ENCODE peak calls at places on chromosomes 5 and 9, in nine cellular contexts. W is amniotic epithelial cell; U is stimulated activated CD4-positive, alpha-beta T cell treated with anti-CD3 and anti-CD28 coated beads, Interleukin-15, amount 100 ng/mL, for 1 hour; B is GM13977; R is GM06990; L is activated T-cell treated with anti-CD3 and anti-CD28 coated beads for 4 hours; C is lower lobe of right lung; P is RWPE1; M is T47D. Y is an unnamed sample.
A peak's percentile ranks its signal among the peaks of the same experiment; 100 is the strongest.

GRCh38 chr5:59856324-59856723 is 37.2 kb downstream of the PDE4D start:
- DNase-seq in W (no peak), U (no peak), B (no peak), R (no peak), L (no peak), C (no peak), P (no peak), M (no peak), Y (no peak)

GRCh38 chr5:35926389-35927051 is 11.9 kb downstream of the CAPSL start:
- DNase-seq in W (peak; percentile 29), U (peak; percentile 11), B (peak; percentile 46), R (no peak), L (peak; percentile 66), C (no peak), P (peak; percentile 60), M (peak; percentile 78), Y (peak; percentile 63)

GRCh38 chr9:115118471-115119156 is 657 bp upstream of the TNC start:
- DNase-seq in W (peak; percentile 84), U (no peak), B (no peak), R (no peak), L (no peak), C (peak; percentile 60), P (peak; percentile 95), M (peak; percentile 65), Y (peak; percentile 72)

GRCh38 chr9:97571664-97572063 is 61.5 kb downstream of the TSTD2 start:
- DNase-seq in W (peak; percentile 82), U (no peak), B (no peak), R (no peak), L (no peak), C (no peak), P (no peak), M (peak; percentile 5), Y (no peak)

GRCh38 chr9:23153058-23153457 is 673.0 kb downstream of the ELAVL2 start:
- DNase-seq in W (no peak), U (no peak), B (no peak), R (no peak), L (no peak), C (no peak), P (no peak), M (no peak), Y (no peak)

GRCh38 chr5:125199373-125199772 is 452.9 kb upstream of the ZNF608 start:
- DNase-seq in W (no peak), U (no peak), B (no peak), R (no peak), L (no peak), C (no peak), P (no peak), M (no peak), Y (no peak)

GRCh38 chr9:35910613-35911488 is 1.6 kb downstream of the SPAAR start:
- DNase-seq in W (peak; percentile 76), U (peak; percentile 12), B (peak; percentile 58), R (no peak), L (peak; percentile 26), C (peak; percentile 55), P (peak; percentile 77), M (peak; percentile 73), Y (peak; percentile 84)

GRCh38 chr9:123358181-123358894 is 2.3 kb downstream of the CRB2 start:
- DNase-seq in W (no peak), U (no peak), B (no peak), R (no peak), L (no peak), C (no peak), P (no peak), M (no peak), Y (no peak)

GRCh38 chr5:142748568-142749249 is 21.5 kb upstream of the ARHGAP26 start:
- DNase-seq in W (no peak), U (no peak), B (no peak), R (no peak), L (peak; percentile 21), C (peak; percentile 62), P (peak; percentile 51), M (peak; percentile 54), Y (no peak)

GRCh38 chr5:135705230-135705631 is 126.4 kb upstream of the CXCL14 start:
- DNase-seq in W (peak; percentile 33), U (no peak), B (no peak), R (no peak), L (no peak), C (no peak), P (peak; percentile 81), M (no peak), Y (no peak)

GRCh38 chr5:2985718-2986117 is 234.2 kb upstream of the IRX2 start:
- DNase-seq in W (no peak), U (no peak), B (no peak), R (no peak), L (no peak), C (no peak), P (no peak), M (no peak), Y (no peak)

GRCh38 chr5:59069438-59070079 is 486.7 kb downstream of the RAB3C start:
- DNase-seq in W (peak; percentile 99), U (no peak), B (no peak), R (no peak), L (no peak), C (no peak), P (peak; percentile 71), M (no peak), Y (peak; percentile 96)

GRCh38 chr5:65481171-65481575 is 547 bp downstream of the ADAMTS6 start:
- DNase-seq in W (peak; percentile 17), U (no peak), B (no peak), R (no peak), L (no peak), C (no peak), P (no peak), M (no peak), Y (peak; percentile 9)

GRCh38 chr9:136093331-136093986 is 1.6 kb downstream of the NACC2 start:
- DNase-seq in W (no peak), U (no peak), B (no peak), R (no peak), L (no peak), C (no peak), P (no peak), M (peak; percentile 30), Y (no peak)

GRCh38 chr5:92560698-92561361 is 1020.2 kb downstream of the NR2F1-AS1 start:
- DNase-seq in W (peak; percentile 54), U (no peak), B (no peak), R (no peak), L (no peak), C (no peak), P (no peak), M (no peak), Y (peak; percentile 56)

GRCh38 chr5:139657363-139658321 is 9.5 kb downstream of the CXXC5 start:
- DNase-seq in W (peak; percentile 51), U (no peak), B (no peak), R (no peak), L (no peak), C (no peak), P (no peak), M (no peak), Y (peak; percentile 37)

Y was measured in cardiac muscle cell.